ENCODE peak calls at places on chromosomes 3 and 15, in eight cellular contexts. M is choroid plexus epithelial cell; X is stimulated activated CD8-positive, alpha-beta memory T cell treated with anti-CD3 and anti-CD28 coated beads, Interleukin-15, amount 100 ng/mL, for 1 hour; B is NCI-H510A; N is psoas muscle; Q is SK-MEL-5; K is AG04450; F is hypothalamus. W is an unnamed sample.

GRCh38 chr3:55075846-55076245 is 148.0 kb upstream of the LRTM1 start:
- DNase-seq in M (no peak), X (no peak), B (no peak), N (no peak), Q (no peak), K (no peak), F (no peak), W (no peak)

GRCh38 chr15:93265046-93265658 is 176.1 kb upstream of the RGMA start:
- DNase-seq in M (no peak), X (no peak), B (peak), N (no peak), Q (no peak), K (no peak), F (no peak), W (no peak)

GRCh38 chr3:36911990-36912804 is 32.7 kb downstream of the TRANK1 start:
- DNase-seq in M (peak), X (no peak), B (no peak), N (no peak), Q (no peak), K (peak), F (no peak), W (peak)

GRCh38 chr3:127342735-127343134 is 54.9 kb upstream of the PRR20G start:
- DNase-seq in M (no peak), X (no peak), B (no peak), N (no peak), Q (peak), K (no peak), F (no peak), W (no peak)

GRCh38 chr3:89186446-89186845 is 79.0 kb downstream of the EPHA3 start:
- DNase-seq in M (no peak), X (no peak), B (no peak), N (no peak), Q (no peak), K (no peak), F (no peak), W (no peak)

GRCh38 chr3:113275876-113276580 is 64.7 kb downstream of the BOC start:
- DNase-seq in M (peak), X (no peak), B (peak), N (peak), Q (peak), K (no peak), F (no peak), W (peak)

GRCh38 chr15:48800811-48801460 is 9.9 kb downstream of the CEP152 start:
- DNase-seq in M (peak), X (no peak), B (no peak), N (no peak), Q (peak), K (no peak), F (no peak), W (no peak)

GRCh38 chr3:195080571-195081141 is 190.3 kb downstream of the XXYLT1 start:
- DNase-seq in M (peak), X (no peak), B (no peak), N (no peak), Q (no peak), K (no peak), F (no peak), W (no peak)

GRCh38 chr3:184543848-184544512 is 17.6 kb upstream of the EPHB3 start:
- DNase-seq in M (peak), X (peak), B (peak), N (peak), Q (peak), K (peak), F (no peak), W (peak)

GRCh38 chr3:105387122-105387751 is 20.5 kb downstream of the ALCAM start:
- DNase-seq in M (peak), X (no peak), B (no peak), N (no peak), Q (no peak), K (no peak), F (no peak), W (no peak)

GRCh38 chr3:80227216-80227615 is 459.4 kb upstream of the ROBO1 start:
- DNase-seq in M (no peak), X (no peak), B (no peak), N (no peak), Q (no peak), K (no peak), F (no peak), W (no peak)

GRCh38 chr3:34837848-34838741 is 801.2 kb upstream of the ARPP21 start:
- DNase-seq in M (no peak), X (no peak), B (no peak), N (no peak), Q (no peak), K (no peak), F (no peak), W (no peak)

GRCh38 chr15:58269455-58270414 is 131.6 kb downstream of the AQP9 start:
- DNase-seq in M (peak), X (no peak), B (no peak), N (no peak), Q (peak), K (peak), F (no peak), W (peak)

GRCh38 chr3:110296885-110297284 is 774.7 kb upstream of the NECTIN3 start:
- DNase-seq in M (peak), X (no peak), B (no peak), N (no peak), Q (no peak), K (no peak), F (no peak), W (peak)

GRCh38 chr3:62874398-62875102 is 666 bp downstream of the CADPS start:
- DNase-seq in M (no peak), X (no peak), B (peak), N (no peak), Q (no peak), K (no peak), F (no peak), W (no peak)

GRCh38 chr15:34810455-34811146 is 15.3 kb upstream of the ACTC1 start:
- DNase-seq in M (peak), X (no peak), B (no peak), N (peak), Q (no peak), K (peak), F (no peak), W (peak)

GRCh38 chr3:164486150-164486549 is 592.1 kb downstream of the SI start:
- DNase-seq in M (peak), X (no peak), B (no peak), N (no peak), Q (no peak), K (no peak), F (no peak), W (no peak)

GRCh38 chr3:20041197-20041780 is 1.0 kb downstream of the KAT2B start:
- DNase-seq in M (peak), X (peak), B (peak), N (peak), Q (peak), K (no peak), F (peak), W (no peak)

GRCh38 chr15:71252036-71252898 is 137.0 kb downstream of the THSD4 start:
- DNase-seq in M (peak), X (no peak), B (no peak), N (no peak), Q (no peak), K (no peak), F (no peak), W (no peak)

GRCh38 chr15:56869573-56869972 is 48.9 kb upstream of the TCF12 start:
- DNase-seq in M (peak), X (no peak), B (no peak), N (peak), Q (peak), K (no peak), F (no peak), W (no peak)

GRCh38 chr15:77025941-77026411 is 31.1 kb downstream of the PSTPIP1 start:
- DNase-seq in M (no peak), X (no peak), B (no peak), N (no peak), Q (no peak), K (no peak), F (no peak), W (no peak)

W was measured in astrocyte of the cerebellum.